ENCODE peak calls at places on chromosomes 1 and 21, in seven cellular contexts. L, W, R, P, D, U and C are unnamed samples.
A peak's percentile ranks its signal among the peaks of the same experiment; 100 is the strongest.

GRCh38 chr1:87202922-87203655 is 125.6 kb upstream of the LMO4 start:
- DNase-seq in L (no peak), W (no peak), R (no peak), P (no peak), D (no peak), U (no peak), C (peak; percentile 69)

GRCh38 chr1:40036574-40036973 is 4.0 kb upstream of the CAP1 start:
- DNase-seq in L (peak; percentile 32), W (no peak), R (no peak), P (no peak), D (no peak), U (peak; percentile 27), C (no peak)

GRCh38 chr1:155218854-155219591 is 10.5 kb downstream of the MTX1 start:
- DNase-seq in L (peak; percentile 64), W (peak; percentile 71), R (no peak), P (no peak), D (peak; percentile 69), U (peak; percentile 77), C (no peak)

GRCh38 chr1:183244466-183244865 is 58.4 kb downstream of the LAMC2 start:
- DNase-seq in L (no peak), W (no peak), R (no peak), P (no peak), D (no peak), U (no peak), C (no peak)

GRCh38 chr1:152761609-152762213 is 3.9 kb downstream of the KPRP start:
- DNase-seq in L (no peak), W (no peak), R (no peak), P (no peak), D (no peak), U (no peak), C (no peak)

GRCh38 chr1:41498391-41498790 is 13.9 kb upstream of the EDN2 start:
- DNase-seq in L (no peak), W (no peak), R (no peak), P (no peak), D (no peak), U (no peak), C (no peak)

GRCh38 chr1:44225761-44226160 is 12.5 kb downstream of the DMAP1 start:
- DNase-seq in L (no peak), W (no peak), R (no peak), P (no peak), D (no peak), U (no peak), C (no peak)

GRCh38 chr1:156809711-156810366 is 6.8 kb downstream of the SH2D2A start:
- DNase-seq in L (no peak), W (no peak), R (no peak), P (no peak), D (no peak), U (no peak), C (no peak)

GRCh38 chr1:7427901-7428300 is 343.2 kb upstream of the VAMP3 start:
- DNase-seq in L (no peak), W (no peak), R (no peak), P (no peak), D (no peak), U (no peak), C (no peak)

GRCh38 chr21:44681152-44681551 is 811 bp downstream of the KRTAP12-1 start:
- DNase-seq in L (no peak), W (no peak), R (no peak), P (no peak), D (no peak), U (no peak), C (no peak)
- TF ChIP-seq JUND in L (no peak), W (no peak), R (no peak), P (no peak), D (no peak), U (no peak), C (no peak)

GRCh38 chr21:30044447-30045064 is 104.8 kb upstream of the GRIK1 start:
- DNase-seq in L (peak; percentile 19), W (no peak), R (peak; percentile 1), P (no peak), D (peak; percentile 47), U (peak; percentile 1), C (no peak)
- TF ChIP-seq JUND in L (no peak), W (no peak), R (no peak), P (no peak), D (no peak), U (no peak), C (no peak)

DNA sequence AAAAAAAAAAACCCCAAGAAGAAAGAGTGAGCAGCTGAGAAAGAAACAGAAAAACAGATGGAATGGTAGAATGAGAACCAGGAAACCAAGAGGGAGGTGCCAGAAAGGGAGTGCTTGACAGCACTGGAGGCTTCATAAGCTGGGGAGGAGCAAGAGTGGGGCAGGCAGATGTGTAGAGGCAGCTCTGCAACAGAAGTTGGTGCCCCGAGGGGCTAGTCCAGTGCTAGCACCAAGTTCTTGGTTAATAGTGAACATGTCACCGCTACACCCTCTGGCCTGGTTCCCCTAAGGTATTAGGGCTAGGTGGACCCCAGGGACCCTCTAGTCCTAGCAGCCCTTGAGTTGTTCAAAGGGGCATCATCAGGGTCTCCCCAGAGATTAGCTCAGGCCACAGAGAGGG is 98.0 kb downstream of the TGFBR3 start:
- DNase-seq in L (no peak), W (no peak), R (no peak), P (no peak), D (no peak), U (no peak), C (no peak)
- TF ChIP-seq JUND in L (no peak), W (no peak), R (no peak), P (no peak), D (no peak), U (no peak), C (no peak)

GRCh38 chr1:111857251-111857651 is 101.5 kb downstream of the DDX20 start:
- DNase-seq in L (no peak), W (no peak), R (no peak), P (no peak), D (no peak), U (no peak), C (no peak)
- TF ChIP-seq JUND in L (no peak), W (no peak), R (no peak), P (no peak), D (no peak), U (no peak), C (no peak)

DNA sequence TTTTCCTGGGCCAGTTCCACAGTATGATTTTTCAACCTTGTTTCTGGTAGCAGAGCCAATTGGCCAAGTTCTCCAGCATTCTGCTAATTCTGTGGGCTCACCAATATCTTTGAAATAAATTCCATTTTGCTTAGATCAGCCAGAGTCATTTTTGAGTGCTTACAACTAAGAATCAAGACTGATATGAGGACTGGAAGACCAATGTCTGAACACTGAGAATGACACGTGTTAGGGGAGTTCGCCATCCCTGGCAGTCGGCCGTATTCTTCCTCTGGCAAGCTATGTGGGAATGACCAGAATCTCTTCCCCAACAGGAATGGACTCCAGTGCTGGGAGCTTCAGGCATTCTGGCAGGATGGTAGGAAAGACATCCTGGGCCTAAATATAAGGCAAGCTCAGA is 4.9 kb upstream of the TENT5C start:
- DNase-seq in L (no peak), W (no peak), R (no peak), P (no peak), D (no peak), U (no peak), C (no peak)
- TF ChIP-seq JUND in L (no peak), W (no peak), R (no peak), P (no peak), D (no peak), U (no peak), C (no peak)

GRCh38 chr1:160449494-160449893 is 49.1 kb downstream of the VANGL2 start:
- DNase-seq in L (no peak), W (no peak), R (no peak), P (no peak), D (no peak), U (no peak), C (no peak)

GRCh38 chr1:160453443-160453842 is 53.1 kb downstream of the VANGL2 start:
- DNase-seq in L (no peak), W (no peak), R (no peak), P (no peak), D (no peak), U (no peak), C (peak; percentile 66)

GRCh38 chr1:160451859-160452232 is 51.5 kb downstream of the VANGL2 start:
- DNase-seq in L (no peak), W (no peak), R (no peak), P (no peak), D (no peak), U (no peak), C (no peak)

GRCh38 chr1:160454371-160455152 is 54.2 kb downstream of the VANGL2 start:
- DNase-seq in L (no peak), W (no peak), R (no peak), P (no peak), D (no peak), U (no peak), C (no peak)

GRCh38 chr1:160451119-160451858 is 50.9 kb downstream of the VANGL2 start:
- DNase-seq in L (no peak), W (no peak), R (no peak), P (no peak), D (no peak), U (no peak), C (peak; percentile 44)
- TF ChIP-seq JUND in L (no peak), W (no peak), R (no peak), P (no peak), D (no peak), U (no peak), C (no peak)

GRCh38 chr1:240559781-240560180 is 52.2 kb downstream of the GREM2 start:
- DNase-seq in L (no peak), W (no peak), R (no peak), P (no peak), D (no peak), U (no peak), C (no peak)
- TF ChIP-seq JUND in L (no peak), W (no peak), R (no peak), P (no peak), D (no peak), U (no peak), C (no peak)

GRCh38 chr1:218371927-218372672 is 27.0 kb downstream of the TGFB2 start:
- DNase-seq in L (no peak), W (no peak), R (peak; percentile 82), P (no peak), D (no peak), U (no peak), C (no peak)
- TF ChIP-seq JUND in L (no peak), W (no peak), R (no peak), P (no peak), D (no peak), U (no peak), C (no peak)